ENCODE peak calls at places on chromosome 7, in four cellular contexts. N is right cardiac atrium, W is lung, A is mesendoderm. M is an unnamed sample. For H3K4me1, the result is how much of the 10 kb centered on the place peaks cover.

GRCh38 chr7:78412216-78412858 is 613.8 kb downstream of the PHTF2 start:
- DNase-seq in N (no peak), W (no peak), A (peak), M (no peak)

GRCh38 chr7:4204530-4205165 is 477.4 kb upstream of the FOXK1 start:
- DNase-seq in N (peak), W (no peak), A (no peak), M (no peak)

GRCh38 chr7:3272691-3273141 is 28.3 kb upstream of the SDK1 start:
- DNase-seq in N (no peak), W (no peak), A (no peak), M (no peak)

GRCh38 chr7:30842542-30843451 is 68.9 kb upstream of the AQP1 start:
- DNase-seq in N (no peak), W (peak), A (no peak), M (no peak)

GRCh38 chr7:71439316-71439715 is 307.4 kb downstream of the GALNT17 start:
- DNase-seq in N (no peak), W (no peak), A (no peak), M (no peak)

GRCh38 chr7:143974457-143974856 is 19.8 kb downstream of the OR2F1 start:
- DNase-seq in N (no peak), W (no peak), A (no peak), M (no peak)

GRCh38 chr7:156000601-156001396 is 188.5 kb upstream of the SHH start:
- DNase-seq in N (peak), W (no peak), A (no peak), M (no peak)

GRCh38 chr7:132683967-132684690 is 107.9 kb upstream of the PLXNA4 start:
- DNase-seq in N (no peak), W (no peak), A (no peak), M (no peak)

GRCh38 chr7:157337316-157338149 is 729 bp downstream of the DNAJB6 start:
- DNase-seq in N (peak), W (peak), A (peak), M (peak)

GRCh38 chr7:44196450-44196872 is 4.3 kb upstream of the YKT6 start:
- DNase-seq in N (no peak), W (no peak), A (peak), M (no peak)

GRCh38 chr7:19991936-19992335 is 218.5 kb upstream of the TMEM196 start:
- DNase-seq in N (no peak), W (no peak), A (peak), M (no peak)

GRCh38 chr7:106216517-106217088 is 68.2 kb downstream of the NAMPT start:
- DNase-seq in N (no peak), W (peak), A (peak), M (no peak)

GRCh38 chr7:106220307-106220706 is 64.5 kb downstream of the NAMPT start:
- DNase-seq in N (no peak), W (no peak), A (no peak), M (no peak)

GRCh38 chr7:106217089-106217542 is 67.7 kb downstream of the NAMPT start:
- DNase-seq in N (peak), W (peak), A (peak), M (peak)

GRCh38 chr7:106219170-106219569 is 65.6 kb downstream of the NAMPT start:
- DNase-seq in N (no peak), W (no peak), A (no peak), M (no peak)

GRCh38 chr7:106218546-106218945 is 66.2 kb downstream of the NAMPT start:
- DNase-seq in N (no peak), W (no peak), A (no peak), M (no peak)
- H3K27ac ChIP-seq in N (peak), W (peak), A (no peak), M (peak)

GRCh38 chr7:27160546-27161213 is 4.2 kb upstream of the HOXA7 start:
- DNase-seq in N (peak), W (peak), A (peak), M (peak)
- H3K4me1 ChIP-seq in N (under half), W (under half), A (under half), M (under half)

GRCh38 chr7:74454059-74454947 is 597 bp downstream of the GTF2IRD1 start:
- DNase-seq in N (peak), W (no peak), A (no peak), M (no peak)

GRCh38 chr7:74453321-74454011 is at the start of gene GTF2IRD1:
- DNase-seq in N (peak), W (peak), A (peak), M (peak)

GRCh38 chr7:74454948-74455804 is 1.5 kb downstream of the GTF2IRD1 start:
- DNase-seq in N (peak), W (no peak), A (no peak), M (peak)

GRCh38 chr7:74457007-74457406 is 3.3 kb downstream of the GTF2IRD1 start:
- DNase-seq in N (no peak), W (no peak), A (no peak), M (no peak)

DNA sequence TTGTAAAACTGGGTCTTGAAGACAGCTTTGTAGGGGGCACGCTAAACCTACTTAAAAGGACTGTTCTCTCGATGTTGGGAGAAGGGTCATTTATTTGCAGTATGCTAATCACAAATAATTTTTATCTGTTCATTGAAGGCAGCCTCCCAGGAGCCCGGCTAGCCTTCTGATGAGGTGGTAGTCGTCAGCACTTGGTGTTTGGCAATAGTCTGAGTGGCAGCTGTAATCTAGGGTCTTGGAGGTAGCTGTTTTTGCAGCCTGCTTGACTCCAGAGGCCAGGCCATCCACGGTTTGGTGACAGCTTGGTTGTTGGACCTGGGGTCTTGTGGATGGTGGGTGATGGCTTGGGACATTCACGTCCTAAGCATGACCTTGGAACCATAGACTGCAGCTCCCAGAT is 2.2 kb downstream of the GTF2IRD1 start:
- DNase-seq in N (no peak), W (no peak), A (no peak), M (no peak)
- H3K4me3 ChIP-seq in N (no peak), W (no peak), A (no peak), M (no peak)

GRCh38 chr7:116809636-116810266 is 52.6 kb upstream of the CAPZA2 start:
- DNase-seq in N (no peak), W (no peak), A (peak), M (no peak)
- H3K27ac ChIP-seq in N (no peak), W (no peak), A (no peak), M (no peak)

GRCh38 chr7:116584721-116585120 is 59.9 kb downstream of the CAV1 start:
- DNase-seq in N (no peak), W (no peak), A (no peak), M (no peak)
- H3K4me1 ChIP-seq in N (under half), W (under half), A (under half), M (under half)

DNA sequence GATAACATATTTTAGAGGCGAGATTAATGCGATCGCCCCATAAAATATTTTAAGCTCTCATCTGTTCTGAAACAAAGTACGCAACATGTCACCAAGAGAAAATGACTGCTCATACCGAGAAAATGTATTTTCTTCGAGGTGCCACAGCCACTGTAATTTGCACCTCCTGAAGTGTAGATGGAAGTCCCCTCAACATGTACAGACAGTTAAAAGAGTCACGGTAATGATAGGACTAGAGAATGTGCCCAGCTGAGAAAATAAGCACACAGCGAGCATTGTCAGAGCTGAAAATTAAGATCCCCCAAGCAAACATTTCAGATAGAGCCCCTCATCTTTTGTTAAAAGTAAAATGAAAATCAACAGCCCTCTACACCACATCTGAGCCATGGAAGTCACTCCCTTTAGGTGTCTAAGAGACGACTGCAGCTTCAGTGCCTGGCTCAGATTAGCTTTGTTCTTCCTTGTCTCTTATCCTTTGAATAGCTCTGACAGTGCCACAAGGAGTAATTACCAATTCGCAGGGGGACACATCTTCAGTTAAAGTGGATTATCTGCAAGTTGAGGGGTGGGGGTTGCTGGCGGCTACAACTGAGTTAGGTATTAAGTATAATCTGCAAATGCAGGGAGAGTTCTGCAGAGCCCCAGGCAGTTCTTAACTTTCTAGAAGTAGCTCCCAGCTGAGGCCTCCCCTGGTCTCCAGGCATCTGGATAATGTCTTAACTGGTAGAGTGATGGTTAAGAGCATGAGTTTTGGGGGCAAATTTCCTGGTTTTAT is 222.7 kb upstream of the C7orf33 start:
- DNase-seq in N (no peak), W (no peak), A (peak), M (no peak)
- H3K4me3 ChIP-seq in N (no peak), W (no peak), A (no peak), M (no peak)